ENCODE peak calls at places on chromosomes 12 and 14, in seven cellular contexts. W, G, Q, A, N, O and M are unnamed samples.

GRCh38 chr12:7295529-7295928 is 8.3 kb upstream of the ACSM4 start:
- DNase-seq in A (no peak), N (no peak), W (no peak), G (no peak), O (no peak), Q (no peak), M (peak; percentile 50)

GRCh38 chr12:104356231-104357115 is 52.9 kb downstream of the EID3 start:
- DNase-seq in W (no peak), N (no peak), A (no peak), Q (no peak), G (no peak), O (no peak), M (no peak)

GRCh38 chr12:77485961-77486579 is 344.6 kb upstream of the NAV3 start:
- DNase-seq in O (no peak), Q (no peak), N (no peak), A (no peak), W (no peak), G (no peak), M (no peak)

GRCh38 chr14:93262446-93262845 is 55.4 kb downstream of the UBR7 start:
- DNase-seq in O (no peak), Q (no peak), N (no peak), G (no peak), A (no peak), W (no peak), M (no peak)

GRCh38 chr12:124385219-124385969 is 90.5 kb downstream of the RFLNA start:
- DNase-seq in W (no peak), A (no peak), G (no peak), Q (no peak), O (no peak), N (no peak), M (no peak)

GRCh38 chr14:93012516-93013367 is 89.8 kb downstream of the CHGA start:
- DNase-seq in A (no peak), O (no peak), Q (no peak), G (no peak), N (no peak), W (no peak), M (no peak)

GRCh38 chr14:76498536-76498935 is 122.6 kb downstream of the ESRRB start:
- DNase-seq in A (no peak), G (no peak), Q (no peak), O (no peak), N (no peak), W (no peak), M (no peak)

GRCh38 chr14:70856851-70857498 is 47.7 kb upstream of the MAP3K9 start:
- DNase-seq in O (no peak), N (no peak), G (no peak), Q (no peak), A (no peak), W (no peak), M (no peak)

GRCh38 chr14:104229621-104230041 is 91.2 kb downstream of the KIF26A start:
- DNase-seq in W (no peak), N (no peak), Q (no peak), G (no peak), O (no peak), A (no peak), M (no peak)

GRCh38 chr12:109998904-109999648 is at the start of gene ANKRD13A:
- DNase-seq in W (peak; percentile 94), A (peak; percentile 92), G (peak; percentile 66), Q (peak; percentile 94), O (peak; percentile 91), N (peak; percentile 90), M (peak; percentile 95)

GRCh38 chr12:49553512-49554088 is 14.3 kb downstream of the MCRS1 start:
- DNase-seq in G (no peak), W (peak; percentile 3), O (no peak), A (no peak), N (peak; percentile 71), Q (peak; percentile 68), M (peak; percentile 38)

GRCh38 chr12:49622501-49623141 is 740 bp upstream of the PRPF40B start:
- DNase-seq in Q (peak; percentile 32), G (no peak), N (peak; percentile 60), O (peak; percentile 22), A (no peak), W (no peak), M (peak; percentile 75)

GRCh38 chr12:109587921-109588320 is 14.3 kb downstream of the MVK start:
- DNase-seq in W (no peak), N (no peak), Q (no peak), A (no peak), O (no peak), G (no peak), M (no peak)

DNA sequence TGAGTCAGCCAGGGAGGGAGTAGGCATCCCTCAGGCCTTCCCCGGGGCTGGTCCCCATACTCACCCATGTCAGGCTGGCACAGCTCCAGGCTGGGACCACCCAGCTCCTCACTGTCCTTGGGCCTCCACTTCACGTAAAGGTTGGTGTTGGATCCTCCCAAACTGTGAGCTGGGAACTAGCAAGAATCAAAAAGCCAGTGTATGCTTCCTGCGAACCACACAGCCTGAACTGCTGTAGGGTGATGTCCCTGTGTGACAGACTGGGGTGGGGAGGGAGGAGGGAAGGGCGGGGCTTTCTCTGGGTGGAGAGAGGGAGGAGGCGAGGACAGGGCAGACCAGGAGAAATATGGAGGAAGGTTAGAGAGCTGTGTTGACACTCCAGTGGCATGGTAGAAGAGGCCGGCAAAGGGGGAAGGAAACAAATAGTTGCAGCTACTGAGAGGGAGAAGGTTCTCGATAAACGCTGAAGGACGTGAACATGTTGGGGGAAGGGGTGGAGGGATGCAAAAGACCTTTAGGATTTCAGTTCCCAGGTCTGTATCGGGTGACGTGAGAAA is 6.1 kb upstream of the BAZ2A start:
- DNase-seq in G (peak; percentile 78), N (peak; percentile 96), W (peak; percentile 92), A (peak; percentile 93), O (peak; percentile 91), Q (peak; percentile 89), M (peak; percentile 94)
- TF ChIP-seq POLR2A in G (no peak), N (peak; percentile 55), W (peak; percentile 65), A (peak; percentile 3), O (peak; percentile 79), Q (peak; percentile 23), M (peak; percentile 72)

GRCh38 chr12:12334710-12335040 is 15.4 kb downstream of the MANSC1 start:
- DNase-seq in A (no peak), G (no peak), O (no peak), N (no peak), Q (no peak), W (no peak), M (no peak)

GRCh38 chr12:12336511-12336910 is 13.5 kb downstream of the MANSC1 start:
- DNase-seq in W (no peak), G (no peak), A (no peak), N (no peak), Q (no peak), O (no peak), M (no peak)

GRCh38 chr12:12336049-12336411 is 14.0 kb downstream of the MANSC1 start:
- DNase-seq in A (no peak), N (no peak), Q (no peak), G (no peak), W (no peak), O (no peak), M (no peak)

GRCh38 chr12:12333980-12334709 is 15.9 kb downstream of the MANSC1 start:
- DNase-seq in W (peak; percentile 50), O (peak; percentile 43), A (peak; percentile 31), G (peak; percentile 44), N (peak; percentile 72), Q (peak; percentile 67), M (peak; percentile 84)

GRCh38 chr12:12338528-12339168 is 11.4 kb downstream of the MANSC1 start:
- DNase-seq in W (no peak), N (no peak), Q (no peak), G (no peak), O (no peak), A (no peak), M (no peak)
- TF ChIP-seq POLR2A in W (no peak), N (no peak), Q (no peak), G (no peak), O (no peak), A (no peak), M (no peak)

DNA sequence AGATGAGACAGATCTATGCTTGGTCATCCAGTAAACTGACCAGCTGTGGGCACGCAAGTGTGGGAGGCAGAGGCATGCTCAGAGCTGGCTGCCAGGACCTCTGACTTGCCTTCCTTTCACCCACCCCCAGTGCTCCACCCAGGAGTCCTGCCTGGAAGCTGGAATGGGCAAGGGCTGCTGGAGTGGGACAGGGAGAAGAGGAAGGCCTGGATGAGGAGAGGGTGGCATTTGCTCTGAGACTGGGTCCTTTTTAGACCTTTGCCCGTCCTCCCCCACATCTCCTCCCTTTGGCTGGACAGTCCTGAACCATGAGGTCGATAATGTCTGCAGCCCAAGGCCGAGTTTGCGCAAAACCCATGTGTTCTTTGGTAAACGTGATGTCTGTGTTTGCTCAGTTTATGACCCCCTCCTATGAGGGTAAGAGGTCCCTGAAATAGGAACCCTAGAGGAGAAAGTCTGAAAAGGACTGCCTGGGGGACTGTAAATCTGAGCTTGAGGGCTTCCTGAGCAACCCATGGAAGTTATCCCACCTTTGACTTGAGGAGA is 3.8 kb upstream of the INHBE start:
- DNase-seq in G (no peak), W (no peak), Q (no peak), O (no peak), A (no peak), N (no peak), M (no peak)
- TF ChIP-seq POLR2A in G (no peak), W (no peak), Q (no peak), O (no peak), A (no peak), N (no peak), M (no peak)

DNA sequence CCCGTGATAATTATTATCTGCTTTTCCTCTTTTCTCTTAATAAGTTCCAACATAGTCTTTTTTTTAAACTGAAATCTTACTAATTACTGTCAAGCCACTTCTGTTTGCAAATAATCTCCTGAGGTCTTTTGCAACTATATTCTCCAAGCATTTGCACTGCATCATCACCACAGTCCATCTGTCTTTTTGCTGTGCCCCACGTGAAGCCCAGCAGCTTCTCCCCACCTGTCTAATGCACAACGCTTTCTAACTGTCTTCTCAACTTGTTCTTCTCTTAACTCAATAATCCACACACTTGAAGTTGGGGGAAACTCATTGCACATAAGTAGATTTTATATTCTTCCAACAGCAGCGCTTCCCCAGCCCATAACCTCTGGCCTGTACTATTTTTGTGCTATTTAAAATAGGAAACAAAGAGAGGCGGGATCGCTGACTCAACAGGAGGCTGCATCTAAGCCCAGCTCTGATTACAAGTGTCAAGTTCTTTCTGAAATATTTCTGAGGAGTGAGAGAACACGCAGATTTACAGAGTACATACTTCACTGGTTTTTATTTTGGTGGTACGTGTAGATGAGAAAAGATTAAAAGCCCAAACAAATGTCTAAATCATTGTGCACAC is 226.7 kb downstream of the GXYLT1 start:
- DNase-seq in Q (no peak), O (no peak), N (no peak), G (no peak), A (no peak), W (no peak), M (no peak)
- TF ChIP-seq POLR2A in Q (no peak), O (no peak), N (no peak), G (no peak), A (no peak), W (no peak), M (no peak)

GRCh38 chr12:115661103-115661502 is 616.4 kb downstream of the MED13L start:
- DNase-seq in G (no peak), A (peak; percentile 58), O (no peak), N (no peak), Q (no peak), W (no peak), M (no peak)

GRCh38 chr12:115659422-115659821 is 618.1 kb downstream of the MED13L start:
- DNase-seq in W (no peak), A (no peak), G (no peak), O (no peak), N (no peak), Q (no peak), M (no peak)

GRCh38 chr12:115660211-115660805 is 617.2 kb downstream of the MED13L start:
- DNase-seq in G (no peak), O (no peak), A (no peak), Q (no peak), N (no peak), W (peak; percentile 39), M (no peak)

GRCh38 chr12:115657081-115658013 is 620.1 kb downstream of the MED13L start:
- DNase-seq in Q (no peak), A (no peak), W (no peak), G (no peak), N (no peak), O (no peak), M (no peak)
- TF ChIP-seq POLR2A in Q (no peak), A (no peak), W (no peak), G (no peak), N (no peak), O (no peak), M (no peak)